ENCODE peak calls at places on chromosome 18, in four cellular contexts. H is CD4-positive, alpha-beta T cell; A is IMR-90; W is lower lobe of right lung. Q is an unnamed sample.

GRCh38 chr18:61308009-61308408 is 25.2 kb upstream of the CDH20 start:
- DNase-seq in W (no peak), H (no peak), A (no peak), Q (no peak)

GRCh38 chr18:62781262-62781661 is 65.9 kb downstream of the PHLPP1 start:
- DNase-seq in H (no peak), W (no peak), A (no peak), Q (no peak)

GRCh38 chr18:34322365-34323289 is 97.9 kb upstream of the NOL4 start:
- DNase-seq in H (no peak), A (peak), W (peak), Q (no peak)

GRCh38 chr18:55405655-55406373 is 182.2 kb downstream of the TCF4 start:
- DNase-seq in A (peak), H (no peak), W (peak), Q (no peak)

GRCh38 chr18:59834267-59834666 is 65.5 kb upstream of the PMAIP1 start:
- DNase-seq in H (no peak), W (no peak), A (no peak), Q (no peak)

GRCh38 chr18:2293109-2293839 is 278.0 kb downstream of the METTL4 start:
- DNase-seq in H (no peak), A (no peak), W (no peak), Q (no peak)

GRCh38 chr18:23126352-23127056 is 8.8 kb upstream of the CABLES1 start:
- DNase-seq in A (no peak), H (no peak), W (no peak), Q (no peak)

GRCh38 chr18:21277578-21277977 is 35.5 kb downstream of the GREB1L start:
- DNase-seq in A (no peak), H (no peak), W (no peak), Q (no peak)

GRCh38 chr18:55647331-55647730 is 59.3 kb upstream of the TCF4 start:
- DNase-seq in H (no peak), W (no peak), A (no peak), Q (no peak)

GRCh38 chr18:58541789-58542425 is 87.0 kb downstream of the ALPK2 start:
- DNase-seq in W (no peak), H (no peak), A (peak), Q (no peak)

GRCh38 chr18:42028232-42028832 is 73.3 kb downstream of the PIK3C3 start:
- DNase-seq in H (peak), W (no peak), A (peak), Q (no peak)

GRCh38 chr18:44149706-44150105 is 531.0 kb upstream of the SETBP1 start:
- DNase-seq in H (no peak), W (no peak), A (peak), Q (no peak)

GRCh38 chr18:69697069-69697468 is 250.6 kb downstream of the CD226 start:
- DNase-seq in A (no peak), W (no peak), H (no peak), Q (no peak)
- TF ChIP-seq CTCF in A (no peak), W (no peak), H (no peak), Q (no peak)

GRCh38 chr18:57426187-57426586 is 9.0 kb upstream of the ONECUT2 start:
- DNase-seq in H (no peak), W (no peak), A (no peak), Q (no peak)

GRCh38 chr18:57423821-57424220 is 11.4 kb upstream of the ONECUT2 start:
- DNase-seq in H (no peak), A (no peak), W (no peak), Q (no peak)

GRCh38 chr18:57422313-57422872 is 12.8 kb upstream of the ONECUT2 start:
- DNase-seq in A (no peak), W (no peak), H (no peak), Q (no peak)

GRCh38 chr18:57427429-57428181 is 7.6 kb upstream of the ONECUT2 start:
- DNase-seq in A (no peak), H (no peak), W (no peak), Q (no peak)

GRCh38 chr18:57425096-57425495 is 10.1 kb upstream of the ONECUT2 start:
- DNase-seq in A (no peak), W (no peak), H (no peak), Q (no peak)
- TF ChIP-seq CTCF in A (no peak), W (no peak), H (no peak), Q (no peak)

GRCh38 chr18:12604445-12605007 is 53.4 kb downstream of the SPIRE1 start:
- DNase-seq in W (no peak), H (no peak), A (no peak), Q (no peak)
- TF ChIP-seq CTCF in W (no peak), H (no peak), A (peak), Q (no peak)

DNA sequence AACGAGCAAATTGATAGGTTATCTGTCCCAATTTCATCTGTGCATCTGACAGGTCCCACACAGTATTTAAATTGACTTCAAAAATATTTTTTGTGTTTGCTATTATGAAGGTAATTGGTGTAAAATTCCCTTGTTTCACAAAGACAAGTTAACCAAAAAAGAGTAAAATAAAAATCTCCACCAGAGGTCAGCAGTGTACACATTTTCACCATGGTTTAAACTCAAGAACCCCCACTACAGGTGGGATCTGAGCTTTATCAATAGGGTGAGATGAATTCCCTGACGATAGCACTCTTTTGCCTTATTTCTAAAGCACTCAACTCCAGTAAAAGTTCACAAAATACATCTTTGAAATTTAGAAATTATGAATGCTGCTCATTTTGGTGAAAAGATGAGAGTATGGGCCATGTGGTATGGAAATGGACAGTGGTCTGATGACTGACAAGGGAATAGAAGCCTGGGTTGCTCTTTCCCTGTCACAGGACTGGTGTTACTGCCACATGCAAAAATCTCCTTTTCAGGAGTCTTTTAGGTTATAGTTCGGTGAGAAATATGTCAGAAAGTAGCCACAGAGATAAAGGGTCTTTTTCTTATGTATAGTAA is 68.0 kb downstream of the SERPINB8 start:
- DNase-seq in H (no peak), A (peak), W (no peak), Q (peak)
- TF ChIP-seq CTCF in H (no peak), A (peak), W (peak), Q (peak)

DNA sequence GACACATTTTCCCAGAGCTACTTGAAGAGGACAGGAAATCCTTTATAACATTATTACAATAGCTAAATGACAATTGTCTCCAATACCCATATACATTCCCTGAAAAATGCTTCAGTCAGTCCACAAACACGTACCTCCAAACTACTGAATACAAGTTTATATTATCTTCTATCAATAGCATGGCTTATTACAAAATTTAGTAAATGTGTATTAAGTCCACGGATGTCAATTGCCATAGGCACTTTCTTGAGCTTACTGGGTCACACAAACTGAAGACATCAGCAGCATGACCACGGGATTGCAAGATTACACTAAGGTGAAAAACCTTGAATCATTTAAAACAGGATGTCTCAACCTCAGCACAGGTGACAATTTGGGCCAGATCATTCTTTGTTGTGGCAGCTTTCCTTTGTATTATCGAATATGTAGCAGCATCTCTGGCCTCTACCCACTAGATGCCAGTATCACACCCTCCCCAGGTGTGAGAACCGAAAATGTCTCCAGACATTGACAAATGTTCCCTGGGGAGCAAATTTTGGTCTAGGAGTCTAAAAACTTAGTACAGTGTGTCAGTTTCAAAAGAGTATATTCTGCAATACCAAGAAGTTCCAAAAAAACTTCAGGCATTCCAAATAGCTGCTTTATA is 1.4 kb downstream of the MBD2 start:
- DNase-seq in H (peak), A (no peak), W (no peak), Q (no peak)
- TF ChIP-seq CTCF in H (peak), A (no peak), W (peak), Q (peak)

GRCh38 chr18:79402209-79402576 is 6.5 kb downstream of the NFATC1 start:
- DNase-seq in W (peak), H (no peak), A (no peak), Q (no peak)

GRCh38 chr18:79401494-79402208 is 5.9 kb downstream of the NFATC1 start:
- DNase-seq in A (no peak), W (peak), H (no peak), Q (no peak)

GRCh38 chr18:79399275-79400081 is 3.7 kb downstream of the NFATC1 start:
- DNase-seq in A (no peak), W (peak), H (no peak), Q (no peak)

GRCh38 chr18:79400091-79400590 is 4.4 kb downstream of the NFATC1 start:
- DNase-seq in W (peak), A (no peak), H (peak), Q (no peak)

DNA sequence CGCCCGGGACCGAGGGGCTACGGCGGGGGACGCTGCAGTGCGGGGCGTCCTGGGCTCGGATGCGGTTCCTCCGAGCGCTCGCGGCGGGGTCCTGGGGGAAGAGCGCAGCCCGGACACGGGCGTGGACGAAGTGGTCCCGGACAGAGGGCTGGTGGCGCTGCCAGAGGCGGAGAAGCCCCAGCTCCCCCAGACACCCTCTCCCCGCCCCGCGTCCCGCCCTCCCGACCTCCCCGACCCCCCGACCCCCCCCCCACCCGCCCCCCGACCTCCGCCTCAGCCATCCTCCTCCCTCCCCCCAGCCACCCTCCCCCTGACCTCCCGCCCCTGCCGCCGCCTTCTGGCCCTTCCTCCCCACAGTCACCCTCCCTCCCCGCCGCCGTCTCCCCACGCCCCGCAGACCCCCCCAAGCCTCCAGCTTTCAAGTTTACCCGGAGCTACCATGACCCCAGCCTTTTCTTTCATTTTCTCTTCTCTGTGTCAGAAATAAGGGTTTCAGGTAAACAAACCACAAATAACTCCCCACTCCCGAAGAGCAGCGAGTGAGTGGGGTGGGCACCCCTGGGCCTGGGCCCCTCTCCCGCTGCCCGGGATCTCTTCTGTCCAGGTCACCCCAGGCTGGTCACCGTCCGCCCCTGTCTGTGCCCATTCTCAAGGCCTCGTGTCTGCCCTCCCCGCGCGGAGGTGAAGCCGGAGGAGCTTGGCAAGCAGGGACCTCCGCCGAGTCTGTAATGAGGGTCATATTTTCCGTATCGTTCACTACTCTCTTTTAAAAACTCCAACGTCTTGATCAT is 5.1 kb downstream of the NFATC1 start:
- DNase-seq in H (no peak), W (peak), A (no peak), Q (no peak)
- TF ChIP-seq CTCF in H (no peak), W (no peak), A (no peak), Q (no peak)

Q was measured in D721Med.